ENCODE peak calls at places on chromosomes 7 and 10, in four cellular contexts. Q is HepG2, T is GM12878, D is H1. K is an unnamed sample.

GRCh38 chr10:90111671-90112070 is 410.3 kb downstream of the KIF20B start:
- DNase-seq in Q (no peak), T (no peak), D (no peak), K (no peak)

GRCh38 chr7:85573346-85573745 is 386.5 kb upstream of the SEMA3D start:
- DNase-seq in Q (no peak), T (no peak), D (no peak), K (no peak)

GRCh38 chr10:102121739-102122372 is 1.7 kb upstream of the LDB1 start:
- DNase-seq in T (no peak), D (no peak), Q (no peak), K (no peak)

GRCh38 chr7:96710544-96710943 is 898 bp upstream of the SEM1 start:
- DNase-seq in Q (no peak), T (no peak), D (no peak), K (no peak)

GRCh38 chr7:149355390-149356048 is 93.5 kb downstream of the ZNF783 start:
- DNase-seq in T (no peak), D (peak; percentile 81), Q (peak; percentile 26), K (peak; percentile 28)

GRCh38 chr10:46239999-46240683 is 46.7 kb upstream of the ANTXRL start:
- DNase-seq in Q (no peak), T (no peak), D (no peak), K (no peak)

GRCh38 chr10:93821051-93821772 is 63.5 kb downstream of the LGI1 start:
- DNase-seq in Q (peak; percentile 14), D (no peak), T (no peak), K (no peak)

GRCh38 chr10:19628767-19629443 is 187.3 kb upstream of the PLXDC2 start:
- DNase-seq in T (no peak), D (no peak), Q (no peak), K (no peak)

GRCh38 chr10:98638920-98639319 is 192.2 kb upstream of the HPS1 start:
- DNase-seq in Q (no peak), T (no peak), D (no peak), K (no peak)

GRCh38 chr10:45457487-45457886 is 83.5 kb downstream of the ALOX5 start:
- DNase-seq in D (no peak), Q (no peak), T (no peak), K (no peak)

GRCh38 chr10:91708174-91708861 is 75.4 kb upstream of the PPP1R3C start:
- DNase-seq in Q (no peak), D (no peak), T (no peak), K (no peak)

GRCh38 chr10:67934331-67934730 is 49.9 kb downstream of the SIRT1 start:
- DNase-seq in Q (no peak), T (no peak), D (no peak), K (no peak)

GRCh38 chr10:125092564-125093031 is 67.8 kb downstream of the CTBP2 start:
- DNase-seq in Q (no peak), D (no peak), T (no peak), K (no peak)

GRCh38 chr7:42869131-42870020 is 42.5 kb downstream of the C7orf25 start:
- DNase-seq in Q (no peak), D (no peak), T (peak; percentile 78), K (peak; percentile 47)

GRCh38 chr7:3897430-3898385 is 596.7 kb downstream of the SDK1 start:
- DNase-seq in D (no peak), Q (peak; percentile 29), T (no peak), K (peak; percentile 48)

GRCh38 chr10:43815486-43815885 is 166.8 kb upstream of the ZNF32 start:
- DNase-seq in T (no peak), D (no peak), Q (no peak), K (no peak)

GRCh38 chr10:98748298-98748697 is 301.6 kb upstream of the HPS1 start:
- DNase-seq in T (no peak), Q (peak; percentile 30), D (peak; percentile 2), K (peak; percentile 73)

GRCh38 chr10:14349081-14349480 is 18.4 kb upstream of the FRMD4A start:
- DNase-seq in T (no peak), D (no peak), Q (no peak), K (no peak)

GRCh38 chr10:50988792-50989191 is 85.5 kb upstream of the PRKG1 start:
- DNase-seq in Q (no peak), T (no peak), D (no peak), K (no peak)
- TF ChIP-seq HDAC6 in Q (no peak), T (no peak), D (no peak), K (no peak)

GRCh38 chr10:123558651-123559050 is 107.5 kb upstream of the GPR26 start:
- DNase-seq in T (no peak), Q (no peak), D (no peak), K (no peak)

GRCh38 chr10:123560301-123561144 is 105.6 kb upstream of the GPR26 start:
- DNase-seq in Q (no peak), T (no peak), D (no peak), K (no peak)

GRCh38 chr10:123559823-123560092 is 106.4 kb upstream of the GPR26 start:
- DNase-seq in D (no peak), Q (no peak), T (no peak), K (no peak)

GRCh38 chr10:123557366-123558108 is 108.6 kb upstream of the GPR26 start:
- DNase-seq in T (no peak), D (no peak), Q (no peak), K (no peak)

DNA sequence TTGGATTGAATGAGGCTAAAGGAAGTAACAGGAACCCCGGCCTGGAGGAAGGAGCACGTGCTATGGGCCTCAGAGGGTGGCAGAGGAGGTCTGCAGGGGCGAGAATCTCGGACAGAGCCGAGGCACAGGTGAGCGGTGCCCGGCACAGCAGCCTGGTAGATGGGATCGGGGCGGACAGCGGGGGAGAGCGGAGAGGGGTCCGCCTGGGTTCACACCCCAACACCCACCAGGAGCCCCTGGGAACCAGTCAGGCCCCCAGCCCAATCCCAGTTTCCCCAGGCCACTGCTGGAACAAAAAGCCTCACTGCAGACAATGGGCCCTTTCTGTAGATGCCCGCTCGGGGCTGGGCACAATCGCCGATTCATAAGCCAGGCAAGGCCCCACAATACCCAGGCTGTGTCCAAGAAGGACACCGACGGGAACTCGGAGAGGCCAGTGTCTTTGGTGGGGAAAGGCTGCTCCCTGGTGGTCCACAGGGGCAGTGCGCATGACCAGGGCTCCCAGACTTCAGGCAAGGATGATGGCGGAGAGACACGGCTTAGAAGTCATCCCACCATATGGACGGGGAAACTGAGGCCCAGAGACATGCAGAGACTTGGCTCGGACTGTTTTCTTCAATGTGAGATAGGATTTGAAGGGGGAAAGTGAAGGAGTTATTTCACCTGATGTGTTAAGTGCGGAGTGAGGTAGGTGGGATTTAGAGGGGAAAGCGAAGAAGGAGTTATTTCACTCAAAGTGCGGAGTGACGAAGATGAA is 106.9 kb upstream of the GPR26 start:
- DNase-seq in D (peak; percentile 61), T (no peak), Q (peak; percentile 36), K (peak; percentile 76)
- TF ChIP-seq HDAC6 in D (no peak), T (no peak), Q (no peak), K (no peak)

GRCh38 chr10:79068203-79068561 is 584 bp upstream of the ZMIZ1 start:
- DNase-seq in D (no peak), T (no peak), Q (no peak), K (peak; percentile 52)
- TF ChIP-seq HDAC6 in D (no peak), T (no peak), Q (no peak), K (no peak)

GRCh38 chr7:150941983-150942590 is 36.0 kb downstream of the KCNH2 start:
- DNase-seq in Q (no peak), D (no peak), T (no peak), K (peak; percentile 68)

GRCh38 chr7:150943453-150943814 is 34.7 kb downstream of the KCNH2 start:
- DNase-seq in Q (no peak), T (no peak), D (no peak), K (no peak)

GRCh38 chr7:150942591-150943452 is 35.3 kb downstream of the KCNH2 start:
- DNase-seq in T (no peak), Q (no peak), D (no peak), K (no peak)

GRCh38 chr7:150940446-150941102 is 37.5 kb downstream of the KCNH2 start:
- DNase-seq in D (no peak), Q (no peak), T (no peak), K (no peak)

GRCh38 chr7:150941351-150941982 is 36.7 kb downstream of the KCNH2 start:
- DNase-seq in T (no peak), Q (no peak), D (no peak), K (no peak)
- TF ChIP-seq HDAC6 in T (no peak), Q (no peak), D (no peak), K (no peak)

GRCh38 chr10:49682879-49683278 is 3.4 kb downstream of the C10orf53 start:
- DNase-seq in Q (no peak), T (no peak), D (no peak), K (no peak)

GRCh38 chr10:49678827-49679479 is 498 bp upstream of the C10orf53 start:
- DNase-seq in T (no peak), Q (no peak), D (no peak), K (no peak)

DNA sequence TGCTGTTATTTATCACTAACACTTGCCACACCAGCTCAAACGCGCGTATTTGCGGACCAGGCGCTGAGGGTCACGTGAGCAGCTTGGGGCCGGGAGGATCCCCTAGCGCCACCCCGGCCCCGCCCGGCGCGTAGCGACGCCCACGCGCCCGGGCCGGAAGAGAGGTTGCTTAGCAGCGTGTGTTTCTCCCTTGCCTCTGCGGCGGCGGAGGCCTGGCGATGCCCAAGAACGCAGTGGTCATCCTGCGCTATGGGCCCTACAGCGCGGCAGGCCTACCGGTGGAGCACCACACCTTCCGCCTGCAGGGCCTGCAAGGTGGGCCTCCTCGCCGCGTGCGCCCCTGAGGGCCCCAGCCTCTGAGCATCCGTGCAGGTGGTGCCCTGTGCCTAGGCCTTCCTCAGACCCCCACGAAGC is at the start of gene C10orf53:
- DNase-seq in D (peak; percentile 33), T (no peak), Q (no peak), K (peak; percentile 87)
- TF ChIP-seq HDAC6 in D (no peak), T (no peak), Q (no peak), K (no peak)

GRCh38 chr7:20561908-20562307 is 53.6 kb upstream of the ABCB5 start:
- DNase-seq in T (no peak), D (no peak), Q (no peak), K (no peak)
- TF ChIP-seq HDAC6 in T (no peak), D (no peak), Q (no peak), K (no peak)

GRCh38 chr10:122143238-122143841 is 127.8 kb upstream of the BTBD16 start:
- DNase-seq in T (no peak), Q (no peak), D (no peak), K (no peak)
- TF ChIP-seq HDAC6 in T (no peak), Q (no peak), D (no peak), K (no peak)

DNA sequence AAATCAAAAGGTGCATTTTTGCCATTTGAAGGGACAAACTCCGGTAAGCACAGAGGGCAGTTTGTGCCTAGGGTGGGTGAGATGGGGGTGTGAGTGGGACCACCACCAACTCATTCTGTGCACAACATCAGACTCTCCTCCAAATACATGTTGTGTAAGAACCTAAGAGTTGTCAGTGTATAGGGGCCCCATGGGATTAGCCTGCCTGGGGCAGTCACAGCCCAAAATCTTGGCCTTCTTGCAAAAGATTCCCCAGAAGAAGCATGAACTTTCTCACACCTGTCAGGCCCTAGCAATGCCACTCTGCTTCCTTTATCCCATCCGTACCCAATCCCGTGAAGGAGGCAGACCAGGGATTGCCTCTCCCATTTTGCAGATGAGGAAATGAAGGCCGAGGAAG is 47.1 kb upstream of the NANOS1 start:
- DNase-seq in D (no peak), T (no peak), Q (no peak), K (no peak)
- TF ChIP-seq HDAC6 in D (no peak), T (no peak), Q (no peak), K (no peak)